ENCODE peak calls at places on chromosomes 11 and 22, in four cellular contexts. D, X, S and I are unnamed samples.

GRCh38 chr11:128389461-128389976 is 197.8 kb downstream of the ETS1 start:
- DNase-seq in D (no peak), X (no peak), S (no peak), I (no peak)

GRCh38 chr11:2582958-2583604 is 116.7 kb downstream of the KCNQ1OT1 start:
- DNase-seq in X (peak; percentile 62), D (peak; percentile 33), S (no peak), I (no peak)

GRCh38 chr11:125091247-125091876 is 20.1 kb downstream of the TMEM218 start:
- DNase-seq in D (no peak), X (no peak), S (no peak), I (no peak)

GRCh38 chr22:35631597-35631996 is 14.5 kb upstream of the MB start:
- DNase-seq in D (no peak), S (peak; percentile 84), X (peak; percentile 64), I (no peak)

GRCh38 chr11:66002648-66003225 is 434 bp downstream of the BANF1 start:
- DNase-seq in S (peak; percentile 71), D (no peak), X (peak; percentile 80), I (no peak)

GRCh38 chr11:118126082-118126838 is 26.4 kb downstream of the SCN4B start:
- DNase-seq in S (no peak), X (no peak), D (no peak), I (no peak)

GRCh38 chr22:43850529-43850928 is 11.8 kb downstream of the SULT4A1 start:
- DNase-seq in X (no peak), S (no peak), D (peak; percentile 31), I (no peak)

GRCh38 chr22:26170112-26170492 is 840 bp downstream of the SEZ6L start:
- DNase-seq in D (no peak), X (no peak), S (no peak), I (no peak)

GRCh38 chr11:125343086-125343731 is 152.9 kb downstream of the FEZ1 start:
- DNase-seq in D (no peak), X (peak; percentile 32), S (no peak), I (no peak)

GRCh38 chr11:131759140-131759539 is 388.7 kb downstream of the NTM start:
- DNase-seq in X (no peak), S (no peak), D (no peak), I (no peak)

GRCh38 chr11:64675417-64676252 is 47.4 kb downstream of the NRXN2 start:
- DNase-seq in D (peak; percentile 94), S (no peak), X (peak; percentile 97), I (peak; percentile 74)

GRCh38 chr22:44445731-44446130 is 52.3 kb downstream of the RTL6 start:
- DNase-seq in D (peak; percentile 53), S (no peak), X (peak; percentile 15), I (no peak)

GRCh38 chr11:117874253-117874909 is 2.1 kb downstream of the FXYD6 start:
- DNase-seq in X (no peak), S (no peak), D (no peak), I (no peak)

GRCh38 chr22:25134451-25134850 is 65.2 kb upstream of the CRYBB3 start:
- DNase-seq in D (no peak), X (no peak), S (no peak), I (no peak)
- H3K4me1 ChIP-seq in D (peaks cover 28% of the 10 kb centered on the region), X (peaks cover 16% of the 10 kb centered on the region), S (peaks cover 55% of the 10 kb centered on the region), I (peaks cover 20% of the 10 kb centered on the region)

DNA sequence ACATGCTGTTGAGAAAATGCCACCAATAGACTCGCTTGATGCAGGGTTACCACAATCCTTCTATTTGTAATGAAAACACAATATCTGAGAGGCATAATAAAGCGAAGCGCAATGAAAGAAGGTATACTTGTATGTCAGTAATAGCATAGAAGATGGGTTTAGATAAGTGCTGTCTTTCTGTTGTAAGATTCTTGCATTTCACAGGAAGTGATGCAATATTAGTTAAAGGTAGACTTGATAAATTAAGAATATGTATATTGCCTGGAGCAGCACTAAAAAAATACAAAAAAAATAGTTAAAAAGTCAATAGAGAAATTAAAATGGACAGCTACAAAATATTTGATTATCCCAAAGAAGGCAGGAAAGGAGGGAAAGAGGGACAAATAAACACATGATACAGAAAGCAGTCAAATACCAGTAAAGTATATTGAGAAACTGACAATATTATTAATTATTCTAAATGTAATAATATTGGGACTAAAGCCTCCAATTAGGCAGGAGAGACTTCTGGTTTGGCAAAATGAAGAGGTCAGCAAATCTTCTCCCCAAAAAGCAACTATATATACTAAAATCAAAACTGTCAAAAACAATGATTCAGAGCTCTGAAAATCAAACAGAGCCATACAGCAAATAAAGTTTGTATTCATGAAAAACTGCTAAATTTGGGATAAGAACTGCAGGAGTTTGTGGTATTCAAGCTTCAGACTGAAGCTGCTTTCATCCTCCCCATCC is 46.6 kb upstream of the LRRC55 start:
- DNase-seq in S (no peak), X (no peak), D (no peak), I (no peak)
- TF ChIP-seq CTCF in S (no peak), X (no peak), D (no peak), I (no peak)

GRCh38 chr11:8690374-8691342 is 8.1 kb downstream of the RPL27A start:
- DNase-seq in D (no peak), X (no peak), S (no peak), I (no peak)

GRCh38 chr11:8689726-8690255 is 7.2 kb downstream of the RPL27A start:
- DNase-seq in S (no peak), D (no peak), X (no peak), I (no peak)

GRCh38 chr11:8685820-8686219 is 3.2 kb downstream of the RPL27A start:
- DNase-seq in D (no peak), S (no peak), X (no peak), I (no peak)

GRCh38 chr11:8686325-8686724 is 3.7 kb downstream of the RPL27A start:
- DNase-seq in S (no peak), D (no peak), X (no peak), I (no peak)

GRCh38 chr11:8688414-8689362 is 6.1 kb downstream of the RPL27A start:
- DNase-seq in D (peak; percentile 97), S (peak; percentile 93), X (peak; percentile 97), I (peak; percentile 75)
- H3K4me1 ChIP-seq in D (peaks cover 25% of the 10 kb centered on the region), S (peaks cover 21% of the 10 kb centered on the region), X (peaks cover 13% of the 10 kb centered on the region), I (peaks cover 9% of the 10 kb centered on the region)

DNA sequence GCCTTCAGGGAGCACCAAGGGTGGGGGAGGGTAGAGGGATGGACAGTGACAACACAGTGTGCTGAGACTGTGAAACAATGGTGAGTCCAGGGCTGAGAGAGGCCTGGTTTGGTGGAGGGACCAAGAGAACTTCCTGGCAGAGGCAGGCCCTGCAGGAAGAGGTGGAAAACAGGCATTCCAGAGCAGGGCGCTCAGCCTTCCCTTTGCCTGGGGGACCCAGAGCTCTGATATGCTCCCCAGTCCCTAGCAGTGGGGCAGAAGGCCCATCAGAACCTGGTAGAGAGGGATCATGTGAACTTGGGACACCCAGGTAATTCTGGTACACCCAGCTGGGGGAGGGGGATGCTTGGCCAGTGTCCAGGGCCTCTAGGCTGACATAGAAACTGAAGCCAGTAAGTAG is 17.2 kb upstream of the UVRAG start:
- DNase-seq in X (no peak), S (no peak), D (no peak), I (no peak)
- TF ChIP-seq CTCF in X (no peak), S (no peak), D (no peak), I (no peak)